ENCODE peak calls at places on chromosomes 6 and 20, in six cellular contexts. One of them, this sample, is unnamed.
A peak's percentile ranks its signal among the peaks of the same experiment; 100 is the strongest.

GRCh38 chr6:142833054-142833453 is 111.9 kb downstream of the HIVEP2 start:
- DNase-seq in hepatocyte: no peak
- DNase-seq in pancreas: no peak
- DNase-seq in PC-3: peak; percentile 93
- DNase-seq in transverse colon: no peak
- DNase-seq in adrenal gland: no peak
- DNase-seq in this sample: peak; percentile 76

GRCh38 chr20:47878601-47879004 is 93.3 kb upstream of the SULF2 start:
- DNase-seq in adrenal gland: no peak
- DNase-seq in pancreas: no peak
- DNase-seq in hepatocyte: no peak
- DNase-seq in transverse colon: no peak
- DNase-seq in PC-3: peak; percentile 59
- DNase-seq in this sample: no peak

GRCh38 chr6:12939314-12939713 is 222.7 kb downstream of the PHACTR1 start:
- DNase-seq in transverse colon: no peak
- DNase-seq in hepatocyte: no peak
- DNase-seq in PC-3: no peak
- DNase-seq in pancreas: no peak
- DNase-seq in adrenal gland: no peak
- DNase-seq in this sample: no peak

GRCh38 chr6:97009781-97010492 is 85.4 kb downstream of the KLHL32 start:
- DNase-seq in hepatocyte: no peak
- DNase-seq in transverse colon: no peak
- DNase-seq in pancreas: no peak
- DNase-seq in adrenal gland: no peak
- DNase-seq in PC-3: no peak
- DNase-seq in this sample: no peak

GRCh38 chr6:112338310-112338709 is 8.8 kb upstream of the RFPL4B start:
- DNase-seq in transverse colon: no peak
- DNase-seq in pancreas: no peak
- DNase-seq in hepatocyte: no peak
- DNase-seq in PC-3: no peak
- DNase-seq in adrenal gland: no peak
- DNase-seq in this sample: no peak

GRCh38 chr6:165049362-165049761 is 260.0 kb downstream of the C6orf118 start:
- DNase-seq in adrenal gland: no peak
- DNase-seq in pancreas: no peak
- DNase-seq in PC-3: peak; percentile 60
- DNase-seq in transverse colon: no peak
- DNase-seq in hepatocyte: peak; percentile 48
- DNase-seq in this sample: peak; percentile 13

GRCh38 chr20:57382516-57382915 is 8.7 kb upstream of the RBM38 start:
- DNase-seq in hepatocyte: no peak
- DNase-seq in PC-3: no peak
- DNase-seq in transverse colon: no peak
- DNase-seq in pancreas: no peak
- DNase-seq in adrenal gland: no peak
- DNase-seq in this sample: no peak

GRCh38 chr6:18262812-18263560 is 1.3 kb downstream of the DEK start:
- DNase-seq in transverse colon: no peak
- DNase-seq in hepatocyte: no peak
- DNase-seq in adrenal gland: no peak
- DNase-seq in pancreas: no peak
- DNase-seq in PC-3: peak; percentile 58
- DNase-seq in this sample: no peak

GRCh38 chr20:36849333-36850065 is 26.4 kb upstream of the TLDC2 start:
- DNase-seq in hepatocyte: no peak
- DNase-seq in pancreas: no peak
- DNase-seq in PC-3: no peak
- DNase-seq in adrenal gland: no peak
- DNase-seq in transverse colon: no peak
- DNase-seq in this sample: no peak

GRCh38 chr20:59939879-59940128 is 301 bp downstream of the PPP1R3D start:
- DNase-seq in PC-3: no peak
- DNase-seq in pancreas: peak; percentile 29
- DNase-seq in transverse colon: peak; percentile 46
- DNase-seq in hepatocyte: no peak
- DNase-seq in adrenal gland: peak; percentile 51
- DNase-seq in this sample: no peak

GRCh38 chr6:9397981-9398559 is 962.7 kb upstream of the SLC35B3 start:
- DNase-seq in transverse colon: peak; percentile 11
- DNase-seq in hepatocyte: peak; percentile 74
- DNase-seq in PC-3: peak; percentile 87
- DNase-seq in adrenal gland: no peak
- DNase-seq in pancreas: peak; percentile 77
- DNase-seq in this sample: no peak

GRCh38 chr6:8562133-8562532 is 126.8 kb upstream of the SLC35B3 start:
- DNase-seq in pancreas: no peak
- DNase-seq in PC-3: no peak
- DNase-seq in adrenal gland: no peak
- DNase-seq in hepatocyte: no peak
- DNase-seq in transverse colon: no peak
- DNase-seq in this sample: no peak

GRCh38 chr20:4896971-4897497 is 104.3 kb downstream of the SLC23A2 start:
- DNase-seq in hepatocyte: peak; percentile 40
- DNase-seq in transverse colon: no peak
- DNase-seq in adrenal gland: no peak
- DNase-seq in PC-3: peak; percentile 66
- DNase-seq in pancreas: no peak
- DNase-seq in this sample: no peak

GRCh38 chr6:71079707-71080106 is 122.8 kb upstream of the B3GAT2 start:
- DNase-seq in transverse colon: no peak
- DNase-seq in adrenal gland: no peak
- DNase-seq in pancreas: no peak
- DNase-seq in hepatocyte: no peak
- DNase-seq in PC-3: no peak
- DNase-seq in this sample: peak; percentile 4

GRCh38 chr6:21121737-21122136 is 471.8 kb upstream of the SOX4 start:
- DNase-seq in pancreas: no peak
- DNase-seq in PC-3: no peak
- DNase-seq in transverse colon: no peak
- DNase-seq in adrenal gland: no peak
- DNase-seq in hepatocyte: no peak
- DNase-seq in this sample: no peak

GRCh38 chr6:112626468-112627082 is 279.4 kb downstream of the RFPL4B start:
- DNase-seq in transverse colon: no peak
- DNase-seq in adrenal gland: no peak
- DNase-seq in pancreas: no peak
- DNase-seq in hepatocyte: no peak
- DNase-seq in PC-3: peak; percentile 55
- DNase-seq in this sample: no peak

GRCh38 chr20:59222239-59222981 is 58.8 kb downstream of the ZNF831 start:
- DNase-seq in PC-3: peak; percentile 87
- DNase-seq in transverse colon: peak; percentile 88
- DNase-seq in adrenal gland: peak; percentile 80
- DNase-seq in pancreas: peak; percentile 66
- DNase-seq in hepatocyte: peak; percentile 91
- DNase-seq in this sample: peak; percentile 92

GRCh38 chr6:5606546-5606945 is 345.2 kb downstream of the FARS2 start:
- DNase-seq in pancreas: no peak
- DNase-seq in PC-3: no peak
- DNase-seq in adrenal gland: no peak
- DNase-seq in transverse colon: no peak
- DNase-seq in hepatocyte: no peak
- DNase-seq in this sample: no peak

DNA sequence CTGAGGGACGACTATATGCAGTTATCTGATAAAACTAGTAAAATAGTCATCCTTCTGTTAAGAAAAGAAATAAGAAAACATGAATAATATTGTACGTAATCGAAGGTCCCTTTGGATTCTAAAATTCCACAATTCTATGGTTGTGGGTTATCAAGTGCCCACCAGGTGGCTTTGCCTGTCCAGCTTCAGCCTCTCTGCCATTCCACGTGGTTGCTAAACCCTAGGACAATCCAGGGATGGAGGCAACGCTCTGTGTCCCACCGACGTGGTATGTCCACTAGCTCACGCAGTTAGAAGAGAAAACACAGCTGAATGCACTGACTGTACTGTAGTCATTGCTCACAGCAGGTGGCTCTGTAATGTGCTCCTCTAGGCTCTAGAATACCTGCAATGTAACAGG is 349.3 kb downstream of the FARS2 start:
- DNase-seq in adrenal gland: no peak
- DNase-seq in pancreas: no peak
- DNase-seq in hepatocyte: no peak
- DNase-seq in transverse colon: no peak
- DNase-seq in PC-3: no peak
- DNase-seq in this sample: no peak
- TF ChIP-seq CTCF in adrenal gland: no peak
- TF ChIP-seq CTCF in pancreas: no peak
- TF ChIP-seq CTCF in hepatocyte: no peak
- TF ChIP-seq CTCF in transverse colon: no peak
- TF ChIP-seq CTCF in PC-3: peak; percentile 34
- TF ChIP-seq CTCF in this sample: no peak

DNA sequence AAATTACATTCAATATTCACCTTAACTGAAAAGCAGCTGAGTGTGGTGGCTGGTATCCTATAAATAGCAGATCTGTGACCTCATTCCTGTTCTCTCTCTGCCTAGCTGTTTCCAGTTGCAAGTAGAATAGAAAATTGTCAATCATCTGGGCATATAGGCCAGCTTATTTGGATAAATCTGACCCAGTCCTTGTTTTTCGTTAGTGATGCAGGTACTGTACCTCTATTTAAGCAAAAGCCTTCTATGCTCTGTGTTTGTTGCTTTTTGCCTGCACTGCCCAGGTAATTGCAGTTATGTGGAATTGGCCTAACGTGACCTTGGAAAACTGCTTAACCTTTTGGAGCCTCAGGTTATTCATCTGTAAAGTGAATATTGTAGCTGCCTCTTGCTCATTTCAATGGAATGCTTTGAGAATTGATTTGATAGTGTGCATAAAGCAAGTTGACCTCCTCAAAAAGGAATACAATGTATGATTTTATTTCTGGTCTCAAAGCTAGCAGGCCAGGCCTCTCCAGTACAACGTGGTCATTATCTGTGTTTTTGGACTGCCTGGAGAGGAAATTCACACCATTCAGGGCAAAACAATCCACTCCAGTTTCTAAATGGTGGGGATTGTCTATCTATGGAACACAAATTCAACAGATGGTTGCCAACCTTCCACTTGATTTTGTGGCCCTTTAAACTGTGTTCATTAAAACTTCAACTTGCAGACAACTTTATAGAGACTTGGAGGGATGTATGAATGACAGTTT is 508.7 kb upstream of the CITED2 start:
- DNase-seq in pancreas: no peak
- DNase-seq in transverse colon: no peak
- DNase-seq in PC-3: peak; percentile 16
- DNase-seq in hepatocyte: no peak
- DNase-seq in adrenal gland: no peak
- DNase-seq in this sample: peak; percentile 4
- H3K27ac ChIP-seq in pancreas: peak overlapping the region; percentile 18
- H3K27ac ChIP-seq in transverse colon: peak overlapping the region; percentile 54
- H3K27ac ChIP-seq in PC-3: no peak overlapping the region
- H3K27ac ChIP-seq in hepatocyte: peak overlapping the region; percentile 41
- H3K27ac ChIP-seq in adrenal gland: no peak overlapping the region
- H3K27ac ChIP-seq in this sample: no peak overlapping the region

GRCh38 chr6:149082320-149082719 is 235.2 kb upstream of the TAB2 start:
- DNase-seq in transverse colon: peak; percentile 87
- DNase-seq in pancreas: peak; percentile 68
- DNase-seq in adrenal gland: peak; percentile 91
- DNase-seq in hepatocyte: peak; percentile 85
- DNase-seq in PC-3: peak; percentile 69
- DNase-seq in this sample: peak; percentile 68

GRCh38 chr6:149079911-149080501 is 237.5 kb upstream of the TAB2 start:
- DNase-seq in hepatocyte: peak; percentile 41
- DNase-seq in adrenal gland: peak; percentile 20
- DNase-seq in pancreas: peak; percentile 30
- DNase-seq in PC-3: no peak
- DNase-seq in transverse colon: no peak
- DNase-seq in this sample: peak; percentile 65

GRCh38 chr6:149081281-149081680 is 236.2 kb upstream of the TAB2 start:
- DNase-seq in transverse colon: no peak
- DNase-seq in PC-3: peak; percentile 54
- DNase-seq in pancreas: no peak
- DNase-seq in adrenal gland: no peak
- DNase-seq in hepatocyte: no peak
- DNase-seq in this sample: no peak

GRCh38 chr6:149079456-149079855 is 238.1 kb upstream of the TAB2 start:
- DNase-seq in transverse colon: no peak
- DNase-seq in hepatocyte: no peak
- DNase-seq in adrenal gland: no peak
- DNase-seq in pancreas: no peak
- DNase-seq in PC-3: peak; percentile 20
- DNase-seq in this sample: peak; percentile 7

GRCh38 chr6:149080511-149080910 is 237.0 kb upstream of the TAB2 start:
- DNase-seq in adrenal gland: no peak
- DNase-seq in transverse colon: no peak
- DNase-seq in pancreas: no peak
- DNase-seq in hepatocyte: no peak
- DNase-seq in PC-3: no peak
- DNase-seq in this sample: no peak
- TF ChIP-seq CTCF in adrenal gland: no peak
- TF ChIP-seq CTCF in transverse colon: no peak
- TF ChIP-seq CTCF in pancreas: no peak
- TF ChIP-seq CTCF in hepatocyte: no peak
- TF ChIP-seq CTCF in PC-3: no peak
- TF ChIP-seq CTCF in this sample: no peak

GRCh38 chr6:151058021-151058733 is 181.6 kb upstream of the AKAP12 start:
- DNase-seq in PC-3: no peak
- DNase-seq in adrenal gland: no peak
- DNase-seq in transverse colon: no peak
- DNase-seq in hepatocyte: no peak
- DNase-seq in pancreas: no peak
- DNase-seq in this sample: no peak

GRCh38 chr6:151059612-151060095 is 180.1 kb upstream of the AKAP12 start:
- DNase-seq in adrenal gland: no peak
- DNase-seq in hepatocyte: no peak
- DNase-seq in pancreas: no peak
- DNase-seq in PC-3: no peak
- DNase-seq in transverse colon: no peak
- DNase-seq in this sample: no peak

GRCh38 chr6:151060742-151061100 is 179.0 kb upstream of the AKAP12 start:
- DNase-seq in adrenal gland: no peak
- DNase-seq in PC-3: no peak
- DNase-seq in transverse colon: no peak
- DNase-seq in hepatocyte: no peak
- DNase-seq in pancreas: no peak
- DNase-seq in this sample: no peak

GRCh38 chr6:151063339-151063738 is 176.4 kb upstream of the AKAP12 start:
- DNase-seq in pancreas: no peak
- DNase-seq in hepatocyte: no peak
- DNase-seq in adrenal gland: no peak
- DNase-seq in PC-3: peak; percentile 63
- DNase-seq in transverse colon: no peak
- DNase-seq in this sample: peak; percentile 57

DNA sequence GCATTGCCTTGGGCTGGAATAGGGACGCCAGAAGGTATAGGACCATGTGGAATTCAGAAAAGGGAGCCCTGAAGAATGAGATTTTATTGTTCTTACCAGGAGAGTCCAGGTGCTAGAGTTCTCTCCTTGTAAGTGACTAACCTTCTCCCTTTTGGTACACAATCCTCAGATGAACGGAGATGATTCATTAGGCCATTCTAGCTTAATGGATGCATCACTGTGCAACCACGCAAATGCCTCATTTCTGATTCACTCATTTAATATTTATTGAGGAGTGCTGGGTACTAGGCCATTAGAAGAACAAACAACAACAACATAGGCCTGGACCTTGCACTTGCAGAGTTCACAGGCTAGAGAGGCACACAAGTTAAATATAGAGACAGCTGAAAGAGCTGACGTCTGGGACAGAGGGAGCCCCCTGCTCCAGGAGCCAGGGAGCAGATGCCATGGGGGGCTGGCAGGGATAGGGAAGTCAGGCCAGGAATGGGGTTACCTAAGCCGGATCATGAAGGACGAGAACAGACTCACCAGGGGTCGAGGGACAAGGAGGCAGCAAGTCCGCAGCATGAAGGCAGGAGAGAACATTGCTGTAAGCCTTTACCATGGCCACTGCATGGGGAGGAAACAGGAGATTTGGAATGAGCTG is 179.5 kb upstream of the AKAP12 start:
- DNase-seq in PC-3: peak; percentile 97
- DNase-seq in pancreas: no peak
- DNase-seq in adrenal gland: no peak
- DNase-seq in hepatocyte: peak; percentile 57
- DNase-seq in transverse colon: no peak
- DNase-seq in this sample: peak; percentile 88
- H3K27ac ChIP-seq in PC-3: peak overlapping the region; percentile 100
- H3K27ac ChIP-seq in pancreas: no peak overlapping the region
- H3K27ac ChIP-seq in adrenal gland: no peak overlapping the region
- H3K27ac ChIP-seq in hepatocyte: peak overlapping the region; percentile 90
- H3K27ac ChIP-seq in transverse colon: peak overlapping the region; percentile 52
- H3K27ac ChIP-seq in this sample: peak overlapping the region; percentile 90